ENCODE peak calls at places on chromosomes 4 and X, in six cellular contexts. One of them, this sample, is unnamed.

GRCh38 chrX:102651968-102652744 is 873 bp downstream of the GPRASP1 start:
- DNase-seq in Panc1: no peak
- DNase-seq in iPS DF 6.9: no peak
- DNase-seq in IMR-90: peak; percentile 29
- DNase-seq in CD4-positive, CD25-positive, alpha-beta regulatory T cell: peak; percentile 43
- DNase-seq in naive thymus-derived CD4-positive, alpha-beta T cell: no peak
- DNase-seq in this sample: no peak

GRCh38 chr4:684611-685010 is 4.3 kb downstream of the SLC49A3 start:
- DNase-seq in CD4-positive, CD25-positive, alpha-beta regulatory T cell: no peak
- DNase-seq in Panc1: no peak
- DNase-seq in naive thymus-derived CD4-positive, alpha-beta T cell: no peak
- DNase-seq in iPS DF 6.9: no peak
- DNase-seq in IMR-90: no peak
- DNase-seq in this sample: no peak

GRCh38 chrX:82813671-82814078 is 694.4 kb upstream of the POU3F4 start:
- DNase-seq in IMR-90: peak; percentile 22
- DNase-seq in iPS DF 6.9: no peak
- DNase-seq in CD4-positive, CD25-positive, alpha-beta regulatory T cell: no peak
- DNase-seq in Panc1: peak; percentile 80
- DNase-seq in naive thymus-derived CD4-positive, alpha-beta T cell: no peak
- DNase-seq in this sample: no peak

GRCh38 chrX:50770702-50771101 is 43.3 kb downstream of the SHROOM4 start:
- DNase-seq in naive thymus-derived CD4-positive, alpha-beta T cell: no peak
- DNase-seq in Panc1: no peak
- DNase-seq in IMR-90: no peak
- DNase-seq in iPS DF 6.9: no peak
- DNase-seq in CD4-positive, CD25-positive, alpha-beta regulatory T cell: no peak
- DNase-seq in this sample: peak; percentile 85

GRCh38 chrX:9539611-9540387 is 74.9 kb downstream of the TBL1X start:
- DNase-seq in iPS DF 6.9: no peak
- DNase-seq in CD4-positive, CD25-positive, alpha-beta regulatory T cell: no peak
- DNase-seq in IMR-90: no peak
- DNase-seq in Panc1: no peak
- DNase-seq in naive thymus-derived CD4-positive, alpha-beta T cell: no peak
- DNase-seq in this sample: no peak

GRCh38 chrX:41031256-41031967 is 53.8 kb upstream of the USP9X start:
- DNase-seq in Panc1: no peak
- DNase-seq in iPS DF 6.9: no peak
- DNase-seq in CD4-positive, CD25-positive, alpha-beta regulatory T cell: no peak
- DNase-seq in naive thymus-derived CD4-positive, alpha-beta T cell: no peak
- DNase-seq in IMR-90: no peak
- DNase-seq in this sample: no peak

GRCh38 chr4:112645541-112646329 is 8.8 kb downstream of the LARP7 start:
- DNase-seq in iPS DF 6.9: peak; percentile 91
- DNase-seq in naive thymus-derived CD4-positive, alpha-beta T cell: no peak
- DNase-seq in CD4-positive, CD25-positive, alpha-beta regulatory T cell: no peak
- DNase-seq in Panc1: no peak
- DNase-seq in IMR-90: no peak
- DNase-seq in this sample: no peak

GRCh38 chr4:187849556-187850245 is 145.9 kb upstream of the ZFP42 start:
- DNase-seq in Panc1: no peak
- DNase-seq in naive thymus-derived CD4-positive, alpha-beta T cell: no peak
- DNase-seq in CD4-positive, CD25-positive, alpha-beta regulatory T cell: no peak
- DNase-seq in IMR-90: no peak
- DNase-seq in iPS DF 6.9: no peak
- DNase-seq in this sample: no peak

GRCh38 chr4:99950913-99951254 is 809 bp upstream of the H2AZ1 start:
- DNase-seq in Panc1: no peak
- DNase-seq in naive thymus-derived CD4-positive, alpha-beta T cell: no peak
- DNase-seq in IMR-90: no peak
- DNase-seq in CD4-positive, CD25-positive, alpha-beta regulatory T cell: no peak
- DNase-seq in iPS DF 6.9: no peak
- DNase-seq in this sample: no peak

GRCh38 chrX:20514358-20514757 is 247.6 kb upstream of the RPS6KA3 start:
- DNase-seq in iPS DF 6.9: no peak
- DNase-seq in CD4-positive, CD25-positive, alpha-beta regulatory T cell: no peak
- DNase-seq in Panc1: no peak
- DNase-seq in IMR-90: peak; percentile 83
- DNase-seq in naive thymus-derived CD4-positive, alpha-beta T cell: peak; percentile 28
- DNase-seq in this sample: no peak

GRCh38 chrX:53086464-53086863 is 4.3 kb downstream of the TSPYL2 start:
- DNase-seq in Panc1: no peak
- DNase-seq in naive thymus-derived CD4-positive, alpha-beta T cell: no peak
- DNase-seq in CD4-positive, CD25-positive, alpha-beta regulatory T cell: no peak
- DNase-seq in IMR-90: no peak
- DNase-seq in iPS DF 6.9: no peak
- DNase-seq in this sample: peak; percentile 70

GRCh38 chr4:39631700-39632079 is 7.0 kb downstream of the SMIM14 start:
- DNase-seq in IMR-90: no peak
- DNase-seq in Panc1: no peak
- DNase-seq in CD4-positive, CD25-positive, alpha-beta regulatory T cell: no peak
- DNase-seq in iPS DF 6.9: no peak
- DNase-seq in naive thymus-derived CD4-positive, alpha-beta T cell: no peak
- DNase-seq in this sample: no peak

GRCh38 chr4:121061861-121062260 is 10.5 kb downstream of the NDNF start:
- DNase-seq in IMR-90: no peak
- DNase-seq in Panc1: no peak
- DNase-seq in CD4-positive, CD25-positive, alpha-beta regulatory T cell: no peak
- DNase-seq in naive thymus-derived CD4-positive, alpha-beta T cell: no peak
- DNase-seq in iPS DF 6.9: no peak
- DNase-seq in this sample: no peak
- H3K27ac ChIP-seq in IMR-90: no peak overlapping the region
- H3K27ac ChIP-seq in Panc1: no peak overlapping the region
- H3K27ac ChIP-seq in CD4-positive, CD25-positive, alpha-beta regulatory T cell: no peak overlapping the region
- H3K27ac ChIP-seq in naive thymus-derived CD4-positive, alpha-beta T cell: no peak overlapping the region
- H3K27ac ChIP-seq in iPS DF 6.9: no peak overlapping the region
- H3K27ac ChIP-seq in this sample: no peak overlapping the region

GRCh38 chrX:13691845-13692334 is 3.0 kb downstream of the RAB9A start:
- DNase-seq in Panc1: no peak
- DNase-seq in CD4-positive, CD25-positive, alpha-beta regulatory T cell: no peak
- DNase-seq in iPS DF 6.9: no peak
- DNase-seq in naive thymus-derived CD4-positive, alpha-beta T cell: no peak
- DNase-seq in IMR-90: no peak
- DNase-seq in this sample: no peak

GRCh38 chrX:13694359-13694758 is 5.4 kb downstream of the RAB9A start:
- DNase-seq in CD4-positive, CD25-positive, alpha-beta regulatory T cell: no peak
- DNase-seq in Panc1: no peak
- DNase-seq in naive thymus-derived CD4-positive, alpha-beta T cell: no peak
- DNase-seq in IMR-90: no peak
- DNase-seq in iPS DF 6.9: no peak
- DNase-seq in this sample: no peak

GRCh38 chrX:13693341-13693871 is 4.5 kb downstream of the RAB9A start:
- DNase-seq in iPS DF 6.9: no peak
- DNase-seq in CD4-positive, CD25-positive, alpha-beta regulatory T cell: no peak
- DNase-seq in IMR-90: no peak
- DNase-seq in Panc1: no peak
- DNase-seq in naive thymus-derived CD4-positive, alpha-beta T cell: no peak
- DNase-seq in this sample: no peak

GRCh38 chrX:13690836-13691235 is 1.9 kb downstream of the RAB9A start:
- DNase-seq in naive thymus-derived CD4-positive, alpha-beta T cell: no peak
- DNase-seq in iPS DF 6.9: no peak
- DNase-seq in CD4-positive, CD25-positive, alpha-beta regulatory T cell: no peak
- DNase-seq in IMR-90: no peak
- DNase-seq in Panc1: no peak
- DNase-seq in this sample: no peak

DNA sequence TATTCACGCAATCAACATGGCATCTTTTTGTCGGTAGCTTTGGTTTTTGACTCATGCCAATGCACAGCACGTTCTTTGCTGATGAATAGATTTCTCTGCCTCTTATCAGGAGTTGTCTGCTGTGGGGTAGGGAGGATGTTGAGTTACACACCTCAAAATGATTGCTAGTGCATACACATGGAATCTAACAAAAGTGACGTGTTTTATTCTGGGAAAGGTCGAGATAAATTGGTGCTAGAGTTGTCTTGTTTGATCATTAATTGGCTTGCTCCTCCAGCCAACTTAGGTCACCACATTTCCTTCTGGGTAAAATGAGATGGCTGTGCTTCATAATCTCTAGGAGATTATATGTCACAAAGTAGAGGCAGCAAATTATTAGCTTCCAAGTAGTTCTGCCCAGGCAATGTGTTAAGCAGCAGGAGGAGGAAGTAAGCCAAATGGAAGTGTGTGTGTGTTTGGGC is 3.9 kb downstream of the RAB9A start:
- DNase-seq in naive thymus-derived CD4-positive, alpha-beta T cell: no peak
- DNase-seq in IMR-90: no peak
- DNase-seq in iPS DF 6.9: no peak
- DNase-seq in Panc1: no peak
- DNase-seq in CD4-positive, CD25-positive, alpha-beta regulatory T cell: no peak
- DNase-seq in this sample: no peak
- H3K27ac ChIP-seq in naive thymus-derived CD4-positive, alpha-beta T cell: no peak overlapping the region
- H3K27ac ChIP-seq in IMR-90: no peak overlapping the region
- H3K27ac ChIP-seq in iPS DF 6.9: no peak overlapping the region
- H3K27ac ChIP-seq in Panc1: no peak overlapping the region
- H3K27ac ChIP-seq in CD4-positive, CD25-positive, alpha-beta regulatory T cell: no peak overlapping the region
- H3K27ac ChIP-seq in this sample: peak overlapping the region; percentile 21

GRCh38 chr4:68948985-68949384 is 2.6 kb downstream of the UGT2A3 start:
- DNase-seq in Panc1: no peak
- DNase-seq in naive thymus-derived CD4-positive, alpha-beta T cell: no peak
- DNase-seq in iPS DF 6.9: no peak
- DNase-seq in IMR-90: no peak
- DNase-seq in CD4-positive, CD25-positive, alpha-beta regulatory T cell: no peak
- DNase-seq in this sample: no peak
- H3K27ac ChIP-seq in Panc1: no peak overlapping the region
- H3K27ac ChIP-seq in naive thymus-derived CD4-positive, alpha-beta T cell: no peak overlapping the region
- H3K27ac ChIP-seq in iPS DF 6.9: no peak overlapping the region
- H3K27ac ChIP-seq in IMR-90: no peak overlapping the region
- H3K27ac ChIP-seq in CD4-positive, CD25-positive, alpha-beta regulatory T cell: no peak overlapping the region
- H3K27ac ChIP-seq in this sample: no peak overlapping the region

GRCh38 chr4:151786158-151786495 is 25.3 kb upstream of the GATB start:
- DNase-seq in CD4-positive, CD25-positive, alpha-beta regulatory T cell: no peak
- DNase-seq in Panc1: no peak
- DNase-seq in IMR-90: no peak
- DNase-seq in iPS DF 6.9: no peak
- DNase-seq in naive thymus-derived CD4-positive, alpha-beta T cell: no peak
- DNase-seq in this sample: no peak

GRCh38 chr4:151785484-151786157 is 24.8 kb upstream of the GATB start:
- DNase-seq in Panc1: no peak
- DNase-seq in naive thymus-derived CD4-positive, alpha-beta T cell: no peak
- DNase-seq in CD4-positive, CD25-positive, alpha-beta regulatory T cell: no peak
- DNase-seq in IMR-90: no peak
- DNase-seq in iPS DF 6.9: no peak
- DNase-seq in this sample: no peak

GRCh38 chr4:151783867-151784266 is 23.1 kb upstream of the GATB start:
- DNase-seq in Panc1: no peak
- DNase-seq in iPS DF 6.9: no peak
- DNase-seq in IMR-90: no peak
- DNase-seq in CD4-positive, CD25-positive, alpha-beta regulatory T cell: no peak
- DNase-seq in naive thymus-derived CD4-positive, alpha-beta T cell: no peak
- DNase-seq in this sample: no peak

GRCh38 chr4:151782296-151782695 is 21.5 kb upstream of the GATB start:
- DNase-seq in IMR-90: no peak
- DNase-seq in CD4-positive, CD25-positive, alpha-beta regulatory T cell: no peak
- DNase-seq in iPS DF 6.9: no peak
- DNase-seq in Panc1: no peak
- DNase-seq in naive thymus-derived CD4-positive, alpha-beta T cell: no peak
- DNase-seq in this sample: no peak

GRCh38 chr4:151784676-151785075 is 23.9 kb upstream of the GATB start:
- DNase-seq in Panc1: no peak
- DNase-seq in CD4-positive, CD25-positive, alpha-beta regulatory T cell: no peak
- DNase-seq in iPS DF 6.9: no peak
- DNase-seq in IMR-90: no peak
- DNase-seq in naive thymus-derived CD4-positive, alpha-beta T cell: no peak
- DNase-seq in this sample: no peak
- H3K27ac ChIP-seq in Panc1: no peak overlapping the region
- H3K27ac ChIP-seq in CD4-positive, CD25-positive, alpha-beta regulatory T cell: no peak overlapping the region
- H3K27ac ChIP-seq in iPS DF 6.9: no peak overlapping the region
- H3K27ac ChIP-seq in IMR-90: no peak overlapping the region
- H3K27ac ChIP-seq in naive thymus-derived CD4-positive, alpha-beta T cell: no peak overlapping the region
- H3K27ac ChIP-seq in this sample: no peak overlapping the region

DNA sequence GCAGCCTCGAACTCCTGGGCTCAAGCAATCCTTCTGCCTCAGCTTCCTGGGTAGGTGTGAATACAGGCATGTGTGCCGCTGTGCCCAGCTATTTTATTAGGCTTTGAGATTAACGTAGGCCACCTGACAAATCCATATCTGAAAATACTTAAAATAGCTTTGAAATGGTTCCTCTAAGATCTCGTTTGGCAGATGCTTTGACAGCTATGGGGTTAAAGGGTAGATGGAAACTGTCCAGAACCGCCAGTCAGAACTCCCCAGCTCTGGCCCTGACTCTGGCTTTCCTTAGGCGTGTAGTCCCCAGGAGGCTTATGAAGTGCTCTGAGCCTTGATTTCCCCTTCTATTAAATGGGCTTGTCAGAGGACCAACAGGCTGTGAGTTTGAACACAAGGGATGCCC is 32.8 kb upstream of the STIM2 start:
- DNase-seq in Panc1: no peak
- DNase-seq in IMR-90: no peak
- DNase-seq in naive thymus-derived CD4-positive, alpha-beta T cell: no peak
- DNase-seq in CD4-positive, CD25-positive, alpha-beta regulatory T cell: no peak
- DNase-seq in iPS DF 6.9: no peak
- DNase-seq in this sample: no peak
- H3K27ac ChIP-seq in Panc1: no peak overlapping the region
- H3K27ac ChIP-seq in IMR-90: no peak overlapping the region
- H3K27ac ChIP-seq in naive thymus-derived CD4-positive, alpha-beta T cell: no peak overlapping the region
- H3K27ac ChIP-seq in CD4-positive, CD25-positive, alpha-beta regulatory T cell: no peak overlapping the region
- H3K27ac ChIP-seq in iPS DF 6.9: no peak overlapping the region
- H3K27ac ChIP-seq in this sample: no peak overlapping the region

DNA sequence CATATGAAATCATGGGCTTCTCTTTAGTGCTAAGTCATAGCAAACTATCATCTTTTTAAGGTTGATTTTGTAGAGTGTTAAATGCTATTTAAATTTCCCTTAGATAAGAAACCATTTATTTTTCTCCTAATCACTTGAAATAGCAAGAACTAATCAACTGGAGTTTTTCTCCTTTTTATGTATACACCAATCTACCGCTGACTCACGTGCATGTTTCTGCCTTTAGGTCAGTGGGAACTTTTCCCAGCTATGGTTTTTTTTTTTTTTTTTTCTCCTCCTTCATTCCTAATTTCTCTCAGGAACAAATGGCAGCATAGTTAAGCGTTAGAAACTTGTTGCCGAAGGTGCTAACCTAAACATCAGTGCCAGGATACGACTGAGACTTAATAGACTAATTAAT is 176.4 kb downstream of the BMPR1B start:
- DNase-seq in CD4-positive, CD25-positive, alpha-beta regulatory T cell: no peak
- DNase-seq in iPS DF 6.9: no peak
- DNase-seq in IMR-90: peak; percentile 69
- DNase-seq in Panc1: no peak
- DNase-seq in naive thymus-derived CD4-positive, alpha-beta T cell: no peak
- DNase-seq in this sample: no peak
- H3K27ac ChIP-seq in CD4-positive, CD25-positive, alpha-beta regulatory T cell: no peak overlapping the region
- H3K27ac ChIP-seq in iPS DF 6.9: no peak overlapping the region
- H3K27ac ChIP-seq in IMR-90: no peak overlapping the region
- H3K27ac ChIP-seq in Panc1: no peak overlapping the region
- H3K27ac ChIP-seq in naive thymus-derived CD4-positive, alpha-beta T cell: no peak overlapping the region
- H3K27ac ChIP-seq in this sample: no peak overlapping the region

DNA sequence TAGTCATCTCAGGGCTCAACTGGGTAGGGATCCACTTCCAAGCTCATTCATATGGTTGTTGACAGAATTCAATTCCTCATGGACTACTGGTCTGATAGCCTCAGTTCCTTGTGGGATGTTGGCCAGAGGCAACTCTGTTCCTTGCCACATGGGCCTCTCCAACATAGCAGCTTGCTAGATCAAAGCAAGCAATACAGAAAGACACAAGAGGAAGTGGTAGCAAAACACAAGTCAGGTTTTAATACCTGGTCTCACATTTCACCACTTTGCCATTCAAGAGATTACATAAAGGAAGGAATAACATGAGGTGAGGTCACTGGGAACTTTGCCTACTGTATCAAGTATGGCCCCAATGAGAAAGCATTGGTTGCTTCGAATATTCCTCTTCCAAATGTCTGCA is 79.2 kb downstream of the PRSS12 start:
- DNase-seq in iPS DF 6.9: no peak
- DNase-seq in CD4-positive, CD25-positive, alpha-beta regulatory T cell: no peak
- DNase-seq in IMR-90: no peak
- DNase-seq in Panc1: no peak
- DNase-seq in naive thymus-derived CD4-positive, alpha-beta T cell: no peak
- DNase-seq in this sample: no peak
- H3K27ac ChIP-seq in iPS DF 6.9: no peak overlapping the region
- H3K27ac ChIP-seq in CD4-positive, CD25-positive, alpha-beta regulatory T cell: no peak overlapping the region
- H3K27ac ChIP-seq in IMR-90: no peak overlapping the region
- H3K27ac ChIP-seq in Panc1: no peak overlapping the region
- H3K27ac ChIP-seq in naive thymus-derived CD4-positive, alpha-beta T cell: no peak overlapping the region
- H3K27ac ChIP-seq in this sample: no peak overlapping the region

This sample was measured in lung.